ENCODE peak calls at places on chromosomes 11 and 22, in six cellular contexts. N is PC-9; Y is upper lobe of right lung; J is GM20000; Z is activated CD8-positive, alpha-beta T cell treated with anti-CD3 and anti-CD28 coated beads for 36 hours; L is brain microvascular endothelial cell. Q is an unnamed sample.

GRCh38 chr11:2534131-2534956 is 89.5 kb downstream of the KCNQ1 start:
- DNase-seq in Z (peak), J (no peak), N (peak), L (no peak), Y (peak), Q (no peak)

GRCh38 chr22:50525991-50526848 is 822 bp upstream of the SCO2 start:
- DNase-seq in Z (peak), N (peak), Y (peak), L (peak), J (peak), Q (peak)

GRCh38 chr11:59556115-59556882 is 45.0 kb downstream of the OR4D9 start:
- DNase-seq in N (peak), Y (no peak), Z (peak), J (no peak), L (peak), Q (peak)

GRCh38 chr11:86431258-86431657 is 56.6 kb downstream of the CCDC81 start:
- DNase-seq in Y (no peak), J (peak), Z (no peak), L (no peak), N (no peak), Q (no peak)

GRCh38 chr11:18578975-18579598 is 9.4 kb downstream of the UEVLD start:
- DNase-seq in L (no peak), N (no peak), Z (no peak), J (peak), Y (no peak), Q (peak)

GRCh38 chr11:65301491-65302329 is 13.0 kb upstream of the CDC42EP2 start:
- DNase-seq in L (no peak), J (no peak), N (no peak), Z (no peak), Y (peak), Q (no peak)

GRCh38 chr11:43397251-43397650 is 38.5 kb downstream of the TTC17 start:
- DNase-seq in Z (peak), N (no peak), Y (no peak), L (no peak), J (no peak), Q (no peak)

GRCh38 chr11:71301858-71302533 is 49.6 kb upstream of the SHANK2 start:
- DNase-seq in Y (peak), J (no peak), L (no peak), Z (no peak), N (no peak), Q (no peak)

GRCh38 chr11:5625281-5625680 is 480 bp downstream of the TRIM34 start:
- DNase-seq in Z (peak), N (no peak), J (no peak), Y (no peak), L (no peak), Q (no peak)

GRCh38 chr11:113152500-113152899 is 161.9 kb upstream of the TTC12 start:
- DNase-seq in L (no peak), J (no peak), N (no peak), Y (no peak), Z (no peak), Q (no peak)

GRCh38 chr22:50314081-50314454 is 6.6 kb upstream of the PLXNB2 start:
- DNase-seq in J (no peak), N (no peak), L (no peak), Y (no peak), Z (no peak), Q (no peak)

GRCh38 chr11:3133456-3134217 is 31.5 kb downstream of the OSBPL5 start:
- DNase-seq in N (no peak), Y (peak), Z (no peak), J (no peak), L (no peak), Q (no peak)

GRCh38 chr11:104127828-104128227 is 36.1 kb downstream of the PDGFD start:
- DNase-seq in Z (no peak), N (no peak), L (peak), Y (no peak), J (no peak), Q (no peak)

GRCh38 chr11:121426476-121427454 is 25.3 kb upstream of the SORL1 start:
- DNase-seq in Y (peak), N (no peak), L (no peak), J (peak), Z (peak), Q (no peak)

GRCh38 chr11:122440783-122441701 is 214.5 kb upstream of the UBASH3B start:
- DNase-seq in Y (no peak), N (no peak), J (no peak), Z (peak), L (peak), Q (no peak)

GRCh38 chr22:47497666-47498065 is 735.2 kb downstream of the TBC1D22A start:
- DNase-seq in L (no peak), J (no peak), N (no peak), Y (no peak), Z (no peak), Q (no peak)

GRCh38 chr11:26263769-26264168 is 68.2 kb upstream of the ANO3 start:
- DNase-seq in L (no peak), J (no peak), N (no peak), Z (no peak), Y (no peak), Q (no peak)

GRCh38 chr11:9250139-9250582 is 15.0 kb downstream of the DENND5A start:
- DNase-seq in N (no peak), Y (no peak), L (no peak), J (peak), Z (peak), Q (peak)

GRCh38 chr22:22880645-22881044 is 7.0 kb upstream of the IGLL5 start:
- DNase-seq in Z (no peak), Y (no peak), L (no peak), N (no peak), J (no peak), Q (no peak)

GRCh38 chr11:62438641-62439040 is 19.8 kb downstream of the SCGB1A1 start:
- DNase-seq in N (no peak), J (no peak), Z (no peak), Y (no peak), L (no peak), Q (no peak)

GRCh38 chr11:67563354-67564114 is 20.1 kb upstream of the GSTP1 start:
- DNase-seq in Z (no peak), J (no peak), N (peak), L (peak), Y (no peak), Q (no peak)

GRCh38 chr22:37485006-37485713 is 1.0 kb downstream of the MFNG start:
- DNase-seq in Z (peak), L (no peak), J (peak), Y (peak), N (no peak), Q (peak)

GRCh38 chr11:12808519-12808918 is 134.3 kb downstream of the TEAD1 start:
- DNase-seq in J (no peak), Z (no peak), Y (no peak), L (peak), N (no peak), Q (no peak)

GRCh38 chr22:23282089-23282501 is 101.8 kb downstream of the BCR start:
- DNase-seq in J (no peak), L (peak), Z (no peak), Y (peak), N (peak), Q (no peak)

GRCh38 chr11:130550160-130550559 is 101.7 kb downstream of the ADAMTS15 start:
- DNase-seq in Y (no peak), N (no peak), J (no peak), Z (no peak), L (no peak), Q (no peak)

GRCh38 chr11:126147268-126148111 is 64.0 kb downstream of the RPUSD4 start:
- DNase-seq in L (no peak), N (peak), Y (no peak), J (no peak), Z (no peak), Q (no peak)

GRCh38 chr11:131614514-131615085 is 244.2 kb downstream of the NTM start:
- DNase-seq in Z (no peak), N (no peak), L (no peak), Y (no peak), J (no peak), Q (no peak)

GRCh38 chr11:128664286-128664685 is 29.6 kb upstream of the FLI1 start:
- DNase-seq in Z (no peak), N (no peak), Y (no peak), J (no peak), L (no peak), Q (no peak)

GRCh38 chr11:66278396-66279091 is 569 bp downstream of the CNIH2 start:
- DNase-seq in Y (no peak), J (peak), L (peak), N (no peak), Z (peak), Q (no peak)

GRCh38 chr22:31248965-31249940 is 37.2 kb downstream of the LIMK2 start:
- DNase-seq in Z (no peak), N (peak), L (no peak), Y (no peak), J (no peak), Q (no peak)

GRCh38 chr11:129930743-129931142 is 35.4 kb upstream of the NFRKB start:
- DNase-seq in L (no peak), Z (no peak), N (no peak), Y (no peak), J (no peak), Q (no peak)

GRCh38 chr22:25663654-25664053 is 78.3 kb upstream of the MYO18B start:
- DNase-seq in Z (no peak), L (no peak), Y (no peak), J (no peak), N (no peak), Q (no peak)
- TF ChIP-seq CTCF in Z (no peak), L (no peak), Y (no peak), J (no peak), N (no peak), Q (no peak)

DNA sequence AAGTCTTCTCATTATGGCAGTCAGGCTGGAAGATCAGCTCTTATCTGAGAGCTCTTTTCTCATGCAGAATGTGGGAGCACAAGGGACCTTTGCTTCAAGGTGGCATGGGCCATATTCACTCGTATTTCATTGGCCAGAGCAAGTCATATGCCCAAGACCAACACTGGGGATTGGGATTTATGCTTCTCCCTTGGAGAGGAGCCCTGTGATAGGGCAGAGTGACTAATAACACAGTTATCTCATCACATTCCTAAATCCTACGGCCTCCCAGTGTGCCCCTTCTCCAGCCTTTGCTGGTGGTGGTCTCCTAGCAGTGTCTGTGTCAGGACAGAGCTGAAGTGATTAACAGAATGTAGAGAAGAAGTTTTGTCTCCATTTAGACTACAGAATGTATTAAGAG is 48.6 kb downstream of the SYT9 start:
- DNase-seq in L (no peak), Z (no peak), J (no peak), Y (no peak), N (no peak), Q (no peak)
- TF ChIP-seq CTCF in L (no peak), Z (no peak), J (no peak), Y (no peak), N (no peak), Q (no peak)

GRCh38 chr11:75894036-75894585 is 79.1 kb downstream of the UVRAG start:
- DNase-seq in N (no peak), L (no peak), J (no peak), Y (no peak), Z (peak), Q (no peak)

GRCh38 chr11:75893202-75893601 is 78.2 kb downstream of the UVRAG start:
- DNase-seq in Y (no peak), J (peak), L (no peak), N (no peak), Z (no peak), Q (no peak)

GRCh38 chr11:75891947-75892739 is 77.1 kb downstream of the UVRAG start:
- DNase-seq in Y (no peak), Z (no peak), J (peak), N (no peak), L (no peak), Q (no peak)

GRCh38 chr11:75884321-75884720 is 69.3 kb downstream of the UVRAG start:
- DNase-seq in L (no peak), Z (no peak), J (no peak), Y (no peak), N (no peak), Q (no peak)

GRCh38 chr11:75888391-75888790 is 73.4 kb downstream of the UVRAG start:
- DNase-seq in N (no peak), J (no peak), Y (no peak), L (no peak), Z (no peak), Q (no peak)
- TF ChIP-seq CTCF in N (no peak), J (no peak), Y (no peak), L (no peak), Z (no peak), Q (no peak)

GRCh38 chr11:1292018-1292643 is 17.3 kb downstream of the TOLLIP start:
- DNase-seq in J (no peak), Y (no peak), N (no peak), Z (no peak), L (no peak), Q (no peak)

GRCh38 chr11:1295591-1295990 is 13.8 kb downstream of the TOLLIP start:
- DNase-seq in L (no peak), N (no peak), Z (no peak), Y (peak), J (no peak), Q (no peak)

GRCh38 chr11:1295086-1295485 is 14.3 kb downstream of the TOLLIP start:
- DNase-seq in Y (peak), J (no peak), L (no peak), Z (no peak), N (no peak), Q (no peak)

GRCh38 chr11:1292644-1293618 is 16.5 kb downstream of the TOLLIP start:
- DNase-seq in N (no peak), Z (no peak), Y (peak), L (no peak), J (no peak), Q (no peak)

GRCh38 chr11:1293619-1294015 is 15.8 kb downstream of the TOLLIP start:
- DNase-seq in Y (peak), N (no peak), L (no peak), Z (peak), J (no peak), Q (no peak)
- TF ChIP-seq CTCF in Y (peak), N (peak), L (peak), Z (peak), J (no peak), Q (peak)

DNA sequence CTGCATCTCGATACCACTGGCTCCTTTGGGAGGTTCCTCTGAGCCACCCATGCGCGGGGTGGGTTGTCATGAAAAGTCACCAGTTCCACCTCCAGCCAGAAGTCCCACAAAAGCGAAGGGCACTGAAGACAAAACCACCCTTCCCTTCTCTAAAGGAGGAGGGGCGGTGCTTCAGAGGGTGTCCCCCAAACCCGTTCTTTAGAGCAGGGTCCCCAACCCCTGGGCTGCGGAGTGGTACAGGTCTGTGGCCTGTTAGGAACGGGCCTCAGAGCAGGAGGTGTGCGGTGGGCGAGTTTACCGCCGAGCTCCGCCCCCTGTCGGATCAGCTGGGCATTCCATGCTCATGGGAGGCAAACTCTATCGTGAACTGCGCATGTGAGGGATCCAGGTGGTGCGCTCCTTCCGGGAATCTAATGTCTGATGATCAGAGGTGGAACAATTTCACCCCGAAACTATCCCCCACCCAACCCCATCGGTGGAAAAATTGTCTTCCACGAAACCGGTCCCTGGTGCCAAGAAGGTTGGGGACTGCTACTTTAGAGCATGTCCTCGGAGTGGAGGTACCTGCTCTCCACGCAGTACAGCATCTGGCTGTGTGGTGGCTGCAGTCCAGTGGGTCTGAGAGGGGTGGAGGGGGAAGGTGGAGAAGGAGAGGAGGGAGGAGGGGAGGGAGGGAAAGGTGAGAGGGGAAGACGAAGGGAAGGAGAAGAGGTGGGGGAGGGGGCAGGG is 72.9 kb upstream of the SEPTIN5 start:
- DNase-seq in N (no peak), Y (no peak), J (no peak), Z (no peak), L (no peak), Q (no peak)
- TF ChIP-seq CTCF in N (peak), Y (peak), J (peak), Z (no peak), L (peak), Q (no peak)

GRCh38 chr22:17213976-17214375 is 5.3 kb downstream of the ADA2 start:
- DNase-seq in N (no peak), L (peak), Y (peak), Z (peak), J (no peak), Q (peak)
- TF ChIP-seq CTCF in N (no peak), L (no peak), Y (peak), Z (peak), J (peak), Q (peak)

GRCh38 chr11:46631676-46632075 is 14.3 kb downstream of the ATG13 start:
- DNase-seq in Z (no peak), N (no peak), L (no peak), J (no peak), Y (no peak), Q (no peak)

GRCh38 chr11:46630237-46630636 is 12.9 kb downstream of the ATG13 start:
- DNase-seq in J (no peak), N (no peak), Z (no peak), L (no peak), Y (no peak), Q (no peak)

GRCh38 chr11:46625406-46625805 is 8.1 kb downstream of the ATG13 start:
- DNase-seq in J (no peak), Z (no peak), N (peak), Y (no peak), L (no peak), Q (no peak)

GRCh38 chr11:46632502-46632901 is 15.1 kb downstream of the ATG13 start:
- DNase-seq in J (no peak), L (no peak), Z (no peak), Y (no peak), N (no peak), Q (no peak)

GRCh38 chr11:46628961-46629360 is 11.6 kb downstream of the ATG13 start:
- DNase-seq in Y (no peak), N (no peak), L (no peak), J (no peak), Z (no peak), Q (no peak)
- TF ChIP-seq CTCF in Y (no peak), N (no peak), L (no peak), J (no peak), Z (no peak), Q (no peak)

Q was measured in GM13977.